ENCODE peak calls at places on chromosomes 6 and 20, in five cellular contexts. B is AG08396; T is kidney; W is AG09319; H is stimulated activated CD4-positive, alpha-beta T cell treated with anti-CD3 and anti-CD28 coated beads, Interleukin-1b, Interleukin-23, amount 100 ng/mL, for 24 hours. I is an unnamed sample.

GRCh38 chr6:107618672-107619071 is 128.8 kb downstream of the SOBP start:
- DNase-seq in B (no peak), H (no peak), T (no peak), W (no peak), I (no peak)

GRCh38 chr20:37297066-37297736 is 7.7 kb downstream of the MANBAL start:
- DNase-seq in T (no peak), W (no peak), B (no peak), H (no peak), I (no peak)

GRCh38 chr6:116072368-116072767 is 11.7 kb upstream of the FRK start:
- DNase-seq in B (no peak), H (no peak), W (no peak), T (no peak), I (no peak)

GRCh38 chr6:148507774-148508173 is 165.1 kb downstream of the SASH1 start:
- DNase-seq in W (no peak), H (no peak), B (no peak), T (no peak), I (no peak)

GRCh38 chr6:37556884-37557644 is 57.4 kb upstream of the CCDC167 start:
- DNase-seq in B (no peak), H (no peak), T (no peak), W (no peak), I (no peak)

GRCh38 chr6:45737331-45738056 is 278.2 kb downstream of the CLIC5 start:
- DNase-seq in H (no peak), T (no peak), W (no peak), B (no peak), I (peak)

GRCh38 chr20:1876217-1876921 is 18.8 kb upstream of the SIRPA start:
- DNase-seq in W (no peak), B (no peak), H (no peak), T (no peak), I (no peak)

GRCh38 chr20:32580970-32581838 is 3.9 kb downstream of the NOL4L start:
- DNase-seq in W (no peak), H (no peak), B (no peak), T (peak), I (no peak)

GRCh38 chr6:5270093-5270680 is 8.9 kb downstream of the FARS2 start:
- DNase-seq in T (no peak), W (no peak), B (no peak), H (no peak), I (no peak)

GRCh38 chr20:59605691-59606364 is 1.5 kb downstream of the PHACTR3 start:
- DNase-seq in W (no peak), T (no peak), H (no peak), B (no peak), I (peak)

GRCh38 chr20:55424968-55425367 is 580.4 kb downstream of the CBLN4 start:
- DNase-seq in H (no peak), W (no peak), T (peak), B (no peak), I (no peak)

GRCh38 chr6:159090530-159091306 is 45.9 kb upstream of the TAGAP start:
- DNase-seq in H (no peak), W (no peak), T (no peak), B (no peak), I (no peak)

GRCh38 chr6:24893342-24893850 is 42.4 kb downstream of the RIPOR2 start:
- DNase-seq in B (no peak), W (no peak), T (no peak), H (no peak), I (no peak)

GRCh38 chr20:1434571-1435336 is 31.9 kb downstream of the NSFL1C start:
- DNase-seq in T (no peak), H (no peak), B (peak), W (peak), I (no peak)

GRCh38 chr20:6402026-6402425 is 279.2 kb upstream of the FERMT1 start:
- DNase-seq in T (no peak), W (no peak), B (peak), H (no peak), I (no peak)

GRCh38 chr6:37068523-37069270 is 63.2 kb downstream of the FGD2 start:
- DNase-seq in H (no peak), T (no peak), W (no peak), B (no peak), I (peak)

GRCh38 chr20:12265662-12266061 is 348.0 kb downstream of the BTBD3 start:
- DNase-seq in H (no peak), T (no peak), W (no peak), B (no peak), I (no peak)

GRCh38 chr6:16240618-16241320 is 2.4 kb downstream of the GMPR start:
- DNase-seq in W (no peak), H (no peak), T (no peak), B (no peak), I (no peak)

GRCh38 chr6:119034827-119035458 is 43.5 kb downstream of the FAM184A start:
- DNase-seq in W (no peak), B (no peak), H (no peak), T (no peak), I (no peak)

GRCh38 chr6:37632989-37633550 is 64.6 kb downstream of the MDGA1 start:
- DNase-seq in H (no peak), W (no peak), B (no peak), T (no peak), I (no peak)

GRCh38 chr20:32458061-32458836 is 100.1 kb downstream of the ASXL1 start:
- DNase-seq in B (no peak), T (peak), W (no peak), H (no peak), I (no peak)

GRCh38 chr6:13769034-13769654 is 45.2 kb downstream of the MCUR1 start:
- DNase-seq in H (no peak), B (no peak), W (no peak), T (peak), I (no peak)

GRCh38 chr6:111031151-111031550 is 49.3 kb downstream of the RPF2 start:
- DNase-seq in B (no peak), T (no peak), W (no peak), H (no peak), I (no peak)

GRCh38 chr6:7273709-7274108 is 39.3 kb downstream of the SSR1 start:
- DNase-seq in W (no peak), T (peak), B (no peak), H (no peak), I (no peak)

GRCh38 chr6:5125152-5126006 is 40.2 kb downstream of the PPP1R3G start:
- DNase-seq in H (no peak), W (no peak), B (peak), T (no peak), I (no peak)

GRCh38 chr6:169869301-169869700 is 117.9 kb downstream of the ERMARD start:
- DNase-seq in W (no peak), H (no peak), B (no peak), T (no peak), I (no peak)

GRCh38 chr20:1899169-1899525 is 3.9 kb downstream of the SIRPA start:
- DNase-seq in W (no peak), T (no peak), H (no peak), B (no peak), I (no peak)

GRCh38 chr20:62964700-62965099 is 12.2 kb downstream of the SLC17A9 start:
- DNase-seq in H (no peak), W (no peak), B (no peak), T (peak), I (no peak)

GRCh38 chr6:5142915-5143314 is 57.8 kb downstream of the PPP1R3G start:
- DNase-seq in H (no peak), B (no peak), W (no peak), T (no peak), I (no peak)

GRCh38 chr20:63941282-63942060 is 14.7 kb downstream of the UCKL1 start:
- DNase-seq in T (peak), H (no peak), W (no peak), B (no peak), I (no peak)

GRCh38 chr6:115838763-115839401 is 221.8 kb downstream of the FRK start:
- DNase-seq in W (no peak), H (no peak), B (peak), T (no peak), I (no peak)

GRCh38 chr6:33276864-33277662 is at the start of gene B3GALT4:
- DNase-seq in W (no peak), B (peak), T (peak), H (no peak), I (peak)

GRCh38 chr20:63311833-63312243 is 18.9 kb downstream of the COL20A1 start:
- DNase-seq in W (no peak), T (peak), H (no peak), B (no peak), I (no peak)

GRCh38 chr20:38997622-38998021 is 35.5 kb downstream of the DHX35 start:
- DNase-seq in T (no peak), H (no peak), W (no peak), B (no peak), I (no peak)

GRCh38 chr6:149500085-149500484 is 15.3 kb upstream of the ZC3H12D start:
- DNase-seq in W (no peak), H (no peak), T (no peak), B (no peak), I (no peak)